ENCODE peak calls at places on chromosome 22, in six cellular contexts. One of them, this sample, is unnamed.

GRCh38 chr22:35915477-35916013 is 113.1 kb downstream of the RBFOX2 start:
- DNase-seq in naive thymus-derived CD8-positive, alpha-beta T cell: no peak
- DNase-seq in stimulated activated CD8-positive, alpha-beta memory T cell treated with anti-CD3 and anti-CD28 coated beads, Interleukin-15, amount 100 ng/mL, for 48 hours: no peak
- DNase-seq in NCI-H460: no peak
- DNase-seq in nephron progenitor cell: no peak
- DNase-seq in hypothalamus: no peak
- DNase-seq in this sample: no peak

GRCh38 chr22:22348815-22349454 is 104.3 kb downstream of the VPREB1 start:
- DNase-seq in NCI-H460: no peak
- DNase-seq in naive thymus-derived CD8-positive, alpha-beta T cell: no peak
- DNase-seq in nephron progenitor cell: no peak
- DNase-seq in hypothalamus: no peak
- DNase-seq in stimulated activated CD8-positive, alpha-beta memory T cell treated with anti-CD3 and anti-CD28 coated beads, Interleukin-15, amount 100 ng/mL, for 48 hours: no peak
- DNase-seq in this sample: no peak

GRCh38 chr22:20635227-20635591 is 127.8 kb downstream of the MED15 start:
- DNase-seq in naive thymus-derived CD8-positive, alpha-beta T cell: no peak
- DNase-seq in NCI-H460: no peak
- DNase-seq in hypothalamus: no peak
- DNase-seq in nephron progenitor cell: no peak
- DNase-seq in stimulated activated CD8-positive, alpha-beta memory T cell treated with anti-CD3 and anti-CD28 coated beads, Interleukin-15, amount 100 ng/mL, for 48 hours: no peak
- DNase-seq in this sample: no peak

GRCh38 chr22:48960981-48961655 is 866.6 kb downstream of the BRD1 start:
- DNase-seq in NCI-H460: no peak
- DNase-seq in naive thymus-derived CD8-positive, alpha-beta T cell: no peak
- DNase-seq in stimulated activated CD8-positive, alpha-beta memory T cell treated with anti-CD3 and anti-CD28 coated beads, Interleukin-15, amount 100 ng/mL, for 48 hours: no peak
- DNase-seq in nephron progenitor cell: no peak
- DNase-seq in hypothalamus: no peak
- DNase-seq in this sample: no peak

GRCh38 chr22:36454916-36455570 is 26.4 kb downstream of the TXN2 start:
- DNase-seq in nephron progenitor cell: peak
- DNase-seq in NCI-H460: peak
- DNase-seq in stimulated activated CD8-positive, alpha-beta memory T cell treated with anti-CD3 and anti-CD28 coated beads, Interleukin-15, amount 100 ng/mL, for 48 hours: peak
- DNase-seq in naive thymus-derived CD8-positive, alpha-beta T cell: peak
- DNase-seq in hypothalamus: peak
- DNase-seq in this sample: peak

GRCh38 chr22:23915230-23915754 is 21.1 kb downstream of the MIF start:
- DNase-seq in naive thymus-derived CD8-positive, alpha-beta T cell: no peak
- DNase-seq in hypothalamus: no peak
- DNase-seq in nephron progenitor cell: no peak
- DNase-seq in NCI-H460: no peak
- DNase-seq in stimulated activated CD8-positive, alpha-beta memory T cell treated with anti-CD3 and anti-CD28 coated beads, Interleukin-15, amount 100 ng/mL, for 48 hours: no peak
- DNase-seq in this sample: no peak

GRCh38 chr22:41969110-41969646 is at the start of gene SEPTIN3:
- DNase-seq in nephron progenitor cell: no peak
- DNase-seq in naive thymus-derived CD8-positive, alpha-beta T cell: no peak
- DNase-seq in NCI-H460: no peak
- DNase-seq in stimulated activated CD8-positive, alpha-beta memory T cell treated with anti-CD3 and anti-CD28 coated beads, Interleukin-15, amount 100 ng/mL, for 48 hours: no peak
- DNase-seq in hypothalamus: no peak
- DNase-seq in this sample: no peak

GRCh38 chr22:33520904-33521780 is 399.1 kb downstream of the LARGE1 start:
- DNase-seq in hypothalamus: no peak
- DNase-seq in naive thymus-derived CD8-positive, alpha-beta T cell: no peak
- DNase-seq in NCI-H460: no peak
- DNase-seq in nephron progenitor cell: no peak
- DNase-seq in stimulated activated CD8-positive, alpha-beta memory T cell treated with anti-CD3 and anti-CD28 coated beads, Interleukin-15, amount 100 ng/mL, for 48 hours: no peak
- DNase-seq in this sample: no peak

GRCh38 chr22:47177334-47177815 is 414.9 kb downstream of the TBC1D22A start:
- DNase-seq in stimulated activated CD8-positive, alpha-beta memory T cell treated with anti-CD3 and anti-CD28 coated beads, Interleukin-15, amount 100 ng/mL, for 48 hours: no peak
- DNase-seq in NCI-H460: no peak
- DNase-seq in hypothalamus: no peak
- DNase-seq in nephron progenitor cell: no peak
- DNase-seq in naive thymus-derived CD8-positive, alpha-beta T cell: no peak
- DNase-seq in this sample: no peak

GRCh38 chr22:28243539-28243938 is 324.5 kb upstream of the PITPNB start:
- DNase-seq in hypothalamus: no peak
- DNase-seq in nephron progenitor cell: no peak
- DNase-seq in stimulated activated CD8-positive, alpha-beta memory T cell treated with anti-CD3 and anti-CD28 coated beads, Interleukin-15, amount 100 ng/mL, for 48 hours: no peak
- DNase-seq in NCI-H460: no peak
- DNase-seq in naive thymus-derived CD8-positive, alpha-beta T cell: no peak
- DNase-seq in this sample: no peak

GRCh38 chr22:37022483-37023337 is 3.2 kb downstream of the MPST start:
- DNase-seq in stimulated activated CD8-positive, alpha-beta memory T cell treated with anti-CD3 and anti-CD28 coated beads, Interleukin-15, amount 100 ng/mL, for 48 hours: no peak
- DNase-seq in hypothalamus: peak
- DNase-seq in nephron progenitor cell: no peak
- DNase-seq in naive thymus-derived CD8-positive, alpha-beta T cell: no peak
- DNase-seq in NCI-H460: no peak
- DNase-seq in this sample: no peak